ENCODE peak calls at places on chromosomes 7 and 10, in seven cellular contexts. K is mesenchymal stem cell, J is left ventricle myocardium inferior, Y is heart left ventricle, L is neural progenitor cell, E is thyroid gland, V is WERI-Rb-1. X is an unnamed sample. For H3K36me3 and H3K27me3, the result is how much of the 10 kb centered on the place peaks cover.

GRCh38 chr7:139855498-139856270 is 26.6 kb downstream of the TBXAS1 start:
- DNase-seq in V (no peak), E (no peak), L (no peak), K (no peak), J (no peak), Y (peak), X (peak)

GRCh38 chr10:58784361-58784760 is 271.7 kb downstream of the BICC1 start:
- DNase-seq in K (peak), V (no peak), L (no peak), J (no peak), Y (no peak), E (no peak), X (no peak)

GRCh38 chr7:90607196-90607595 is 11.1 kb downstream of the CDK14 start:
- DNase-seq in L (no peak), K (no peak), Y (no peak), E (no peak), V (no peak), J (no peak), X (no peak)

GRCh38 chr7:27697861-27698430 is 35.3 kb upstream of the HIBADH start:
- DNase-seq in Y (no peak), K (peak), E (no peak), J (no peak), L (no peak), V (no peak), X (no peak)

GRCh38 chr10:117697402-117697801 is 154.9 kb downstream of the EMX2 start:
- DNase-seq in E (no peak), K (no peak), V (no peak), L (no peak), Y (no peak), J (no peak), X (no peak)

GRCh38 chr10:122521011-122521410 is 39.5 kb upstream of the DMBT1 start:
- DNase-seq in V (no peak), E (no peak), J (no peak), L (no peak), Y (no peak), K (no peak), X (no peak)

GRCh38 chr7:15652776-15653290 is 33.6 kb downstream of the MEOX2 start:
- DNase-seq in L (no peak), V (no peak), K (peak), Y (no peak), J (no peak), E (no peak), X (no peak)

GRCh38 chr10:115402690-115403089 is 309.5 kb downstream of the ATRNL1 start:
- DNase-seq in E (no peak), K (peak), J (no peak), V (no peak), Y (no peak), L (no peak), X (no peak)

GRCh38 chr7:128398016-128398840 is 11.6 kb downstream of the IMPDH1 start:
- DNase-seq in V (peak), K (peak), Y (peak), J (peak), E (peak), L (peak), X (no peak)

GRCh38 chr7:77800158-77800557 is 1.6 kb downstream of the PHTF2 start:
- DNase-seq in Y (no peak), V (no peak), L (no peak), E (no peak), J (no peak), K (peak), X (no peak)

GRCh38 chr10:31011660-31012022 is 20.0 kb downstream of the ZNF438 start:
- DNase-seq in Y (no peak), E (no peak), L (no peak), V (no peak), J (no peak), K (peak), X (no peak)

GRCh38 chr10:83539528-83540308 is 599.6 kb upstream of the GHITM start:
- DNase-seq in E (peak), Y (peak), K (peak), J (peak), L (no peak), V (peak), X (no peak)

GRCh38 chr10:77844713-77845454 is 81.7 kb downstream of the DLG5 start:
- DNase-seq in Y (no peak), E (peak), V (no peak), L (no peak), K (peak), J (no peak), X (no peak)

GRCh38 chr10:75187961-75188426 is 22.6 kb upstream of the VDAC2 start:
- DNase-seq in L (peak), J (no peak), V (peak), E (peak), Y (peak), K (peak), X (no peak)

GRCh38 chr10:551489-552252 is 137.8 kb downstream of the DIP2C start:
- DNase-seq in Y (no peak), L (no peak), J (no peak), V (no peak), E (no peak), K (no peak), X (no peak)

GRCh38 chr7:48537561-48537960 is 366.3 kb downstream of the ABCA13 start:
- DNase-seq in K (no peak), L (no peak), V (no peak), J (no peak), E (no peak), Y (no peak), X (no peak)

GRCh38 chr7:68963547-68963946 is 634.7 kb upstream of the AUTS2 start:
- DNase-seq in L (no peak), E (peak), Y (no peak), J (no peak), V (peak), K (peak), X (no peak)

GRCh38 chr7:29917583-29917982 is 72.0 kb downstream of the SCRN1 start:
- DNase-seq in J (no peak), V (no peak), E (peak), Y (no peak), L (no peak), K (no peak), X (no peak)

GRCh38 chr10:75788394-75789205 is 357.2 kb downstream of the LRMDA start:
- DNase-seq in J (no peak), V (no peak), Y (no peak), L (no peak), E (peak), K (peak), X (no peak)

GRCh38 chr10:96470108-96470743 is 43.5 kb downstream of the TLL2 start:
- DNase-seq in J (no peak), E (peak), K (no peak), V (peak), L (peak), Y (peak), X (no peak)

GRCh38 chr10:119025336-119025735 is 4.2 kb upstream of the NANOS1 start:
- DNase-seq in Y (peak), L (no peak), J (peak), V (no peak), K (peak), E (peak), X (peak)

GRCh38 chr10:68027429-68027828 is 47.7 kb downstream of the HERC4 start:
- DNase-seq in E (no peak), V (peak), J (no peak), L (no peak), K (no peak), Y (no peak), X (no peak)

GRCh38 chr10:68032113-68032512 is 43.0 kb downstream of the HERC4 start:
- DNase-seq in E (no peak), L (no peak), K (no peak), Y (no peak), J (no peak), V (no peak), X (no peak)
- H3K36me3 ChIP-seq in E (under half), L (under half), K (half or more), Y (half or more), J (under half), V (under half), X (half or more)

DNA sequence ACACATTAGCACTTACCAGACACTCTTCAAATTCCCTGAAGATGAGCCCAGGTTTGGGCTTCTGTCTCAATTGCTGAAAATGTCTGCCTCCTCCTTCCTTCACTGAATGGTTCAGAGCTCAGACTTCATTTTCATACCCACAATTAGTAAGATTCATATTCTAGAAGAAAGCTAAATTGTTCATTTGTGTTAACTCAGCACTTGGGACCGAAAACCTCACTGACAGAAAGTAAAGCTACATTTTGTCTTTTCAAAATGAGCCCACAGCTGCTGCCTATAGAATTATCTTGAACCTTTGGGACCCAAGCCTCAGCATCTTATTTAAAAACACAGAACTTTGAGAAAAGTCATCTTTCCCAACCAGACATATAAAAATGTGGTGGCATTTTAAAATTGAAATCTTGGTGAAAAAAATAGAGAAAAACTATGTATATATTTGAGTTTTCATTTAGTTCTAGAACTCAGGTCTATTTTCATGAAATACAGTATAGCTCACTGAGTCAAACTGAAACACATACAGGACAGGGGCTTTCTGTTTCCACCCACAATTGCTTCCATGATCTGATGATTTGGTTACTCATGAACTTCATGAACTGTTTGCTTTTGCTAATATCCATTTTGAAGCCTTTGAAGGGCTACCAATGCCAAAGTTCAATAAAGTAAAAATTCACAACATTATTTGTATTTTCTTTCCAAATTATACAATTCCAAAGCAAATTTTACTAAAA is 119.1 kb upstream of the PFKP start:
- DNase-seq in E (no peak), V (no peak), L (no peak), K (no peak), J (no peak), Y (no peak), X (no peak)
- H3K27me3 ChIP-seq in E (under half), V (under half), L (under half), K (under half), J (half or more), Y (under half), X (under half)

GRCh38 chr10:35182631-35183510 is 56.2 kb downstream of the CREM start:
- DNase-seq in K (no peak), E (no peak), Y (no peak), J (no peak), L (no peak), V (no peak), X (no peak)
- H3K27ac ChIP-seq in K (no peak), E (no peak), Y (no peak), J (no peak), L (peak), V (no peak), X (no peak)

DNA sequence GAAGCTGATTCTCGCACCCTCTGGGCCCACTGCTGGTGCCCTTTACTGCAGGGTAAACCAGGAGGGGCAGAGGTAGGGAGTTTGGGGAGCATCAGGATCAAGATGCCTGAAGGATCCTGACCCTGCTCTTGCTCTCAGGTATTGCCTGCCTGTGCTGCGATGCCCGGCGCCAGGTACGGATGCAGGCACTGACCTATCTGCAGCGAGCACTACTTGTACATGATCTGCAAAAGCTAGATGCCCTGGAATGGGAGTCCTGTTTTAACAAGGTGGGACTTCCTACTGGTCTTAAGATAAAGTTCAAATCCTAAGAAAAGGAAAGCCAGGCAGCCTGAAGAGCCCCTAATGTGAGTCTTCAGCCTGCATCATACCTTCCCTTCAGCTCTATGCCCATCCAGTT is 16.1 kb upstream of the NFKB2 start:
- DNase-seq in K (no peak), Y (no peak), J (no peak), V (no peak), E (no peak), L (no peak), X (no peak)
- H3K36me3 ChIP-seq in K (half or more), Y (half or more), J (half or more), V (half or more), E (half or more), L (under half), X (under half)

GRCh38 chr10:133326745-133327650 is 9.7 kb downstream of the CALY start:
- DNase-seq in E (no peak), L (no peak), K (no peak), J (no peak), Y (no peak), V (no peak), X (peak)

GRCh38 chr10:133329401-133330202 is 7.1 kb downstream of the CALY start:
- DNase-seq in E (peak), Y (peak), V (peak), L (peak), J (peak), K (peak), X (peak)

GRCh38 chr10:133325761-133326463 is 10.8 kb downstream of the CALY start:
- DNase-seq in K (no peak), J (no peak), Y (no peak), L (peak), V (no peak), E (no peak), X (no peak)

GRCh38 chr10:133327651-133328357 is 8.9 kb downstream of the CALY start:
- DNase-seq in Y (no peak), J (no peak), K (no peak), E (no peak), V (no peak), L (no peak), X (no peak)

GRCh38 chr10:133328358-133329343 is 8.0 kb downstream of the CALY start:
- DNase-seq in J (no peak), Y (no peak), K (no peak), E (no peak), L (no peak), V (no peak), X (peak)
- H3K27me3 ChIP-seq in J (half or more), Y (half or more), K (half or more), E (under half), L (half or more), V (under half), X (half or more)